ENCODE peak calls at places on chromosome 20, in nine cellular contexts. C is HCT116, R is hepatocyte, H is GM23248, S is MM.1S, N is GM23338, E is OCI-LY7, W is PC-3, Q is Karpas-422. D is an unnamed sample.
A peak's percentile ranks its signal among the peaks of the same experiment; 100 is the strongest.

GRCh38 chr20:62523473-62524203 is 47.8 kb upstream of the GATA5 start:
- DNase-seq in C (peak; percentile 49), R (peak; percentile 70), H (peak; percentile 32), S (no peak), N (peak; percentile 69), E (no peak), W (peak; percentile 67), Q (peak; percentile 69), D (no peak)

GRCh38 chr20:47061549-47061948 is 166.9 kb downstream of the EYA2 start:
- DNase-seq in C (no peak), R (no peak), H (no peak), S (no peak), N (no peak), E (no peak), W (no peak), Q (no peak), D (no peak)

GRCh38 chr20:40815156-40816038 is 126.4 kb upstream of the MAFB start:
- DNase-seq in C (no peak), R (no peak), H (no peak), S (no peak), N (no peak), E (no peak), W (no peak), Q (no peak), D (no peak)

GRCh38 chr20:34557936-34558319 is 590 bp upstream of the MAP1LC3A start:
- DNase-seq in C (no peak), R (no peak), H (peak; percentile 37), S (no peak), N (no peak), E (no peak), W (no peak), Q (no peak), D (no peak)

GRCh38 chr20:36128463-36129176 is 25.9 kb upstream of the EPB41L1 start:
- DNase-seq in C (no peak), R (no peak), H (peak; percentile 95), S (no peak), N (no peak), E (no peak), W (peak; percentile 54), Q (peak; percentile 47), D (peak; percentile 25)

GRCh38 chr20:50259705-50260479 is 69.3 kb downstream of the CEBPB start:
- DNase-seq in C (no peak), R (no peak), H (peak; percentile 31), S (no peak), N (no peak), E (no peak), W (no peak), Q (no peak), D (peak; percentile 71)

GRCh38 chr20:56194042-56194441 is 54.5 kb upstream of the MC3R start:
- DNase-seq in C (no peak), R (no peak), H (no peak), S (no peak), N (no peak), E (no peak), W (no peak), Q (no peak), D (no peak)

GRCh38 chr20:3350412-3350811 is 57.1 kb downstream of the DNAAF9 start:
- DNase-seq in C (no peak), R (no peak), H (no peak), S (no peak), N (no peak), E (no peak), W (no peak), Q (no peak), D (no peak)

GRCh38 chr20:46870041-46870440 is 24.6 kb upstream of the EYA2 start:
- DNase-seq in C (no peak), R (no peak), H (no peak), S (no peak), N (no peak), E (no peak), W (no peak), Q (no peak), D (no peak)

GRCh38 chr20:9206486-9206885 is 137.6 kb downstream of the PLCB4 start:
- DNase-seq in C (no peak), R (no peak), H (no peak), S (no peak), N (no peak), E (no peak), W (no peak), Q (no peak), D (no peak)

GRCh38 chr20:61331542-61331941 is 79.5 kb downstream of the CDH4 start:
- DNase-seq in C (no peak), R (peak; percentile 45), H (no peak), S (no peak), N (no peak), E (no peak), W (no peak), Q (no peak), D (no peak)

GRCh38 chr20:35145141-35145564 is 2.0 kb downstream of the EDEM2 start:
- DNase-seq in C (peak; percentile 47), R (peak; percentile 68), H (peak; percentile 62), S (peak; percentile 54), N (peak; percentile 75), E (peak; percentile 81), W (peak; percentile 80), Q (peak; percentile 79), D (peak; percentile 55)

GRCh38 chr20:58976095-58976730 is 4.8 kb upstream of the NELFCD start:
- DNase-seq in C (no peak), R (no peak), H (no peak), S (no peak), N (no peak), E (no peak), W (no peak), Q (no peak), D (no peak)

GRCh38 chr20:18767676-18768075 is 45.9 kb upstream of the SCP2D1 start:
- DNase-seq in C (no peak), R (no peak), H (no peak), S (no peak), N (no peak), E (no peak), W (no peak), Q (no peak), D (no peak)

GRCh38 chr20:21808863-21809664 is 103.6 kb downstream of the PAX1 start:
- DNase-seq in C (no peak), R (peak; percentile 73), H (no peak), S (peak; percentile 43), N (peak; percentile 89), E (peak; percentile 49), W (peak; percentile 6), Q (peak; percentile 91), D (peak; percentile 13)

GRCh38 chr20:62477669-62478450 is 2.1 kb upstream of the GATA5 start:
- DNase-seq in C (no peak), R (no peak), H (no peak), S (no peak), N (peak; percentile 69), E (peak; percentile 21), W (no peak), Q (no peak), D (no peak)

GRCh38 chr20:61861054-61861841 is 204.4 kb downstream of the TAF4 start:
- DNase-seq in C (no peak), R (no peak), H (no peak), S (no peak), N (peak; percentile 20), E (no peak), W (no peak), Q (peak; percentile 52), D (no peak)

GRCh38 chr20:48209102-48209501 is 423.8 kb upstream of the SULF2 start:
- DNase-seq in C (no peak), R (no peak), H (no peak), S (no peak), N (no peak), E (no peak), W (no peak), Q (no peak), D (no peak)

GRCh38 chr20:49583669-49584417 is 15.9 kb upstream of the PTGIS start:
- DNase-seq in C (no peak), R (peak; percentile 86), H (peak; percentile 86), S (no peak), N (no peak), E (no peak), W (peak; percentile 56), Q (no peak), D (peak; percentile 99)

GRCh38 chr20:45052698-45053440 is 48.1 kb downstream of the KCNS1 start:
- DNase-seq in C (no peak), R (no peak), H (peak; percentile 68), S (peak; percentile 81), N (no peak), E (peak; percentile 75), W (no peak), Q (no peak), D (no peak)
- H3K9me2 ChIP-seq in C (no peaks in the 10 kb centered on the region), R (no peaks in the 10 kb centered on the region), H (no peaks in the 10 kb centered on the region), S (no peaks in the 10 kb centered on the region), N (no peaks in the 10 kb centered on the region), E (no peaks in the 10 kb centered on the region), W (no peaks in the 10 kb centered on the region), Q (no peaks in the 10 kb centered on the region), D (no peaks in the 10 kb centered on the region)

GRCh38 chr20:52840041-52840440 is 132.1 kb upstream of the TSHZ2 start:
- DNase-seq in C (no peak), R (no peak), H (no peak), S (no peak), N (no peak), E (no peak), W (no peak), Q (no peak), D (no peak)
- H3K27ac ChIP-seq in C (no peak overlapping the region), R (no peak overlapping the region), H (no peak overlapping the region), S (no peak overlapping the region), N (no peak overlapping the region), E (no peak overlapping the region), W (no peak overlapping the region), Q (no peak overlapping the region), D (no peak overlapping the region)

GRCh38 chr20:13485576-13485975 is 153.2 kb downstream of the TASP1 start:
- DNase-seq in C (no peak), R (no peak), H (no peak), S (no peak), N (no peak), E (no peak), W (no peak), Q (no peak), D (no peak)
- H3K9me2 ChIP-seq in C (no peaks in the 10 kb centered on the region), R (no peaks in the 10 kb centered on the region), H (no peaks in the 10 kb centered on the region), S (no peaks in the 10 kb centered on the region), N (no peaks in the 10 kb centered on the region), E (no peaks in the 10 kb centered on the region), W (no peaks in the 10 kb centered on the region), Q (no peaks in the 10 kb centered on the region), D (no peaks in the 10 kb centered on the region)

GRCh38 chr20:5172167-5172586 is 45.4 kb downstream of the CDS2 start:
- DNase-seq in C (no peak), R (no peak), H (no peak), S (no peak), N (no peak), E (no peak), W (no peak), Q (no peak), D (no peak)

GRCh38 chr20:5171074-5171789 is 44.4 kb downstream of the CDS2 start:
- DNase-seq in C (no peak), R (no peak), H (no peak), S (no peak), N (peak; percentile 56), E (no peak), W (no peak), Q (no peak), D (no peak)

GRCh38 chr20:5171790-5172164 is 45.0 kb downstream of the CDS2 start:
- DNase-seq in C (no peak), R (no peak), H (no peak), S (no peak), N (no peak), E (no peak), W (no peak), Q (no peak), D (no peak)

GRCh38 chr20:5173763-5174162 is 47.0 kb downstream of the CDS2 start:
- DNase-seq in C (no peak), R (no peak), H (no peak), S (no peak), N (no peak), E (no peak), W (no peak), Q (no peak), D (no peak)

GRCh38 chr20:5172903-5173463 is 46.2 kb downstream of the CDS2 start:
- DNase-seq in C (no peak), R (no peak), H (no peak), S (no peak), N (no peak), E (no peak), W (no peak), Q (no peak), D (no peak)
- H3K27ac ChIP-seq in C (no peak overlapping the region), R (no peak overlapping the region), H (no peak overlapping the region), S (no peak overlapping the region), N (no peak overlapping the region), E (no peak overlapping the region), W (no peak overlapping the region), Q (no peak overlapping the region), D (no peak overlapping the region)